ENCODE peak calls at places on chromosomes 11 and 22, in seven cellular contexts. R is SK-N-SH, D is GM12891, V is K562, I is H1, T is HepG2, C is GM12878. J is an unnamed sample.

GRCh38 chr11:42974510-42974909 is 337.3 kb upstream of the API5 start:
- DNase-seq in T (no peak), R (no peak), V (no peak), D (no peak), I (no peak), C (no peak), J (no peak)

GRCh38 chr11:79249341-79249993 is 191.4 kb downstream of the TENM4 start:
- DNase-seq in T (no peak), V (no peak), I (no peak), D (no peak), C (no peak), R (no peak), J (no peak)

GRCh38 chr11:128747728-128748148 is 53.9 kb downstream of the FLI1 start:
- DNase-seq in I (no peak), C (no peak), T (no peak), V (no peak), R (no peak), D (no peak), J (no peak)

GRCh38 chr11:7977251-7977917 is 9.8 kb upstream of the EIF3F start:
- DNase-seq in T (no peak), D (no peak), R (no peak), C (no peak), V (no peak), I (no peak), J (no peak)

GRCh38 chr11:118888398-118888797 is 4.7 kb downstream of the CXCR5 start:
- DNase-seq in V (peak), R (no peak), C (no peak), T (no peak), I (no peak), D (no peak), J (no peak)

GRCh38 chr11:60263434-60263833 is 17.0 kb upstream of the MS4A4A start:
- DNase-seq in V (no peak), D (no peak), I (no peak), C (no peak), R (no peak), T (no peak), J (no peak)

GRCh38 chr11:10303558-10304363 is 1.1 kb upstream of the ADM start:
- DNase-seq in C (no peak), T (peak), D (no peak), R (peak), I (peak), V (peak), J (no peak)

GRCh38 chr22:41302016-41302767 is 867 bp downstream of the ZC3H7B start:
- DNase-seq in T (no peak), R (peak), C (no peak), V (no peak), I (peak), D (no peak), J (no peak)

GRCh38 chr11:119778391-119779194 is 49.6 kb upstream of the NECTIN1 start:
- DNase-seq in D (no peak), I (no peak), T (no peak), C (no peak), V (no peak), R (no peak), J (no peak)

GRCh38 chr11:128517457-128518230 is 69.7 kb downstream of the ETS1 start:
- DNase-seq in T (no peak), R (no peak), C (no peak), V (no peak), D (no peak), I (no peak), J (no peak)

GRCh38 chr11:125376117-125376516 is 119.9 kb downstream of the FEZ1 start:
- DNase-seq in R (no peak), T (no peak), D (no peak), C (no peak), I (no peak), V (peak), J (no peak)

GRCh38 chr22:50270302-50271010 is at the start of gene MAPK11:
- DNase-seq in T (peak), C (no peak), R (peak), I (peak), V (peak), D (peak), J (peak)

GRCh38 chr11:12787847-12788246 is 113.6 kb downstream of the TEAD1 start:
- DNase-seq in C (no peak), I (no peak), T (no peak), V (no peak), R (no peak), D (no peak), J (no peak)

GRCh38 chr11:67484847-67485311 is 2.1 kb downstream of the AIP start:
- DNase-seq in C (peak), T (no peak), I (no peak), V (no peak), R (no peak), D (no peak), J (no peak)

GRCh38 chr11:17742019-17742418 is 7.4 kb downstream of the KCNC1 start:
- DNase-seq in D (no peak), R (no peak), C (no peak), T (no peak), I (no peak), V (no peak), J (no peak)

GRCh38 chr11:17991799-17992433 is 20.9 kb downstream of the SERGEF start:
- DNase-seq in C (no peak), I (no peak), D (peak), R (peak), V (peak), T (peak), J (peak)

GRCh38 chr11:28526406-28526751 is 418.2 kb downstream of the METTL15 start:
- DNase-seq in I (no peak), D (no peak), T (no peak), V (no peak), R (no peak), C (no peak), J (no peak)

GRCh38 chr22:31244044-31244942 is 32.2 kb downstream of the LIMK2 start:
- DNase-seq in R (peak), C (no peak), I (no peak), V (peak), T (peak), D (no peak), J (no peak)

GRCh38 chr11:65421204-65422103 is 1.1 kb upstream of the NEAT1 start:
- DNase-seq in T (peak), I (peak), V (peak), C (no peak), R (peak), D (no peak), J (no peak)

GRCh38 chr11:121524233-121524631 is 71.5 kb upstream of the SORL1-AS1 start:
- DNase-seq in D (no peak), T (no peak), V (no peak), C (no peak), I (no peak), R (peak), J (no peak)

GRCh38 chr11:70097783-70098182 is 19.7 kb downstream of the ANO1 start:
- DNase-seq in I (no peak), R (no peak), D (no peak), C (no peak), V (no peak), T (no peak), J (no peak)

GRCh38 chr11:67468509-67468834 is 579 bp downstream of the TMEM134 start:
- DNase-seq in C (no peak), D (no peak), V (no peak), R (no peak), I (no peak), T (no peak), J (no peak)

GRCh38 chr11:93054881-93055280 is 85.4 kb downstream of the MTNR1B start:
- DNase-seq in I (no peak), R (no peak), D (no peak), T (peak), V (peak), C (no peak), J (no peak)

GRCh38 chr22:49494555-49494954 is 333.1 kb downstream of the BRD1 start:
- DNase-seq in T (no peak), V (no peak), R (no peak), I (no peak), C (no peak), D (no peak), J (no peak)

GRCh38 chr11:86802601-86803051 is 2.3 kb downstream of the PRSS23 start:
- DNase-seq in D (no peak), R (peak), T (peak), V (peak), I (no peak), C (no peak), J (no peak)

GRCh38 chr11:122123258-122123929 is 7.4 kb upstream of the BLID start:
- DNase-seq in C (no peak), R (no peak), I (no peak), V (no peak), T (no peak), D (no peak), J (no peak)

GRCh38 chr11:59867946-59868345 is 1.7 kb upstream of the TCN1 start:
- DNase-seq in R (no peak), I (no peak), V (no peak), C (no peak), T (no peak), D (no peak), J (no peak)

GRCh38 chr11:45655347-45655756 is 10.1 kb downstream of the CHST1 start:
- DNase-seq in D (peak), R (peak), T (peak), I (peak), V (peak), C (no peak), J (peak)

GRCh38 chr22:46612904-46613605 is 7.1 kb upstream of the GRAMD4 start:
- DNase-seq in C (no peak), R (peak), D (no peak), T (peak), V (no peak), I (no peak), J (no peak)

GRCh38 chr11:96098511-96099241 is 174.8 kb upstream of the MTMR2 start:
- DNase-seq in I (no peak), R (no peak), C (no peak), V (no peak), D (no peak), T (peak), J (no peak)

GRCh38 chr22:37174964-37175363 is 13.1 kb downstream of the C1QTNF6 start:
- DNase-seq in R (peak), T (no peak), D (no peak), V (no peak), C (no peak), I (no peak), J (no peak)

GRCh38 chr11:43802509-43802908 is 78.1 kb upstream of the ALKBH3 start:
- DNase-seq in R (peak), I (no peak), C (no peak), V (peak), T (peak), D (no peak), J (no peak)

GRCh38 chr22:45483319-45483718 is 19.4 kb upstream of the FBLN1 start:
- DNase-seq in T (no peak), I (no peak), C (no peak), R (no peak), V (no peak), D (no peak), J (no peak)

GRCh38 chr11:125445731-125446130 is 50.3 kb downstream of the FEZ1 start:
- DNase-seq in R (no peak), I (no peak), C (no peak), T (no peak), D (no peak), V (no peak), J (no peak)

GRCh38 chr11:125074511-125075241 is 11.6 kb downstream of the SLC37A2 start:
- DNase-seq in R (peak), D (no peak), T (no peak), V (peak), I (no peak), C (no peak), J (no peak)

GRCh38 chr11:113876074-113876797 is 864 bp upstream of the USP28 start:
- DNase-seq in V (peak), T (no peak), I (no peak), R (no peak), D (no peak), C (no peak), J (no peak)

GRCh38 chr11:66476841-66477251 is 3.4 kb upstream of the DPP3 start:
- DNase-seq in R (peak), V (no peak), D (no peak), C (no peak), I (peak), T (no peak), J (no peak)

GRCh38 chr11:293293-293851 is 4.4 kb downstream of the PGGHG start:
- DNase-seq in R (no peak), I (no peak), C (no peak), V (no peak), D (no peak), T (no peak), J (no peak)

GRCh38 chr11:61270354-61271070 is 24.6 kb downstream of the VWCE start:
- DNase-seq in C (no peak), V (no peak), D (peak), I (no peak), T (no peak), R (no peak), J (no peak)

GRCh38 chr22:39363751-39364484 is 14.1 kb downstream of the SYNGR1 start:
- DNase-seq in I (no peak), V (peak), C (no peak), R (peak), D (no peak), T (no peak), J (no peak)
- TF ChIP-seq TAF1 in I (no peak), V (no peak), C (no peak), R (no peak), D (no peak), T (no peak), J (no peak)

GRCh38 chr11:31882951-31883392 is 71.8 kb upstream of the PAX6 start:
- DNase-seq in C (no peak), T (no peak), D (no peak), I (no peak), V (no peak), R (no peak), J (no peak)
- TF ChIP-seq TAF1 in C (no peak), T (no peak), D (no peak), I (no peak), V (no peak), R (no peak), J (no peak)

DNA sequence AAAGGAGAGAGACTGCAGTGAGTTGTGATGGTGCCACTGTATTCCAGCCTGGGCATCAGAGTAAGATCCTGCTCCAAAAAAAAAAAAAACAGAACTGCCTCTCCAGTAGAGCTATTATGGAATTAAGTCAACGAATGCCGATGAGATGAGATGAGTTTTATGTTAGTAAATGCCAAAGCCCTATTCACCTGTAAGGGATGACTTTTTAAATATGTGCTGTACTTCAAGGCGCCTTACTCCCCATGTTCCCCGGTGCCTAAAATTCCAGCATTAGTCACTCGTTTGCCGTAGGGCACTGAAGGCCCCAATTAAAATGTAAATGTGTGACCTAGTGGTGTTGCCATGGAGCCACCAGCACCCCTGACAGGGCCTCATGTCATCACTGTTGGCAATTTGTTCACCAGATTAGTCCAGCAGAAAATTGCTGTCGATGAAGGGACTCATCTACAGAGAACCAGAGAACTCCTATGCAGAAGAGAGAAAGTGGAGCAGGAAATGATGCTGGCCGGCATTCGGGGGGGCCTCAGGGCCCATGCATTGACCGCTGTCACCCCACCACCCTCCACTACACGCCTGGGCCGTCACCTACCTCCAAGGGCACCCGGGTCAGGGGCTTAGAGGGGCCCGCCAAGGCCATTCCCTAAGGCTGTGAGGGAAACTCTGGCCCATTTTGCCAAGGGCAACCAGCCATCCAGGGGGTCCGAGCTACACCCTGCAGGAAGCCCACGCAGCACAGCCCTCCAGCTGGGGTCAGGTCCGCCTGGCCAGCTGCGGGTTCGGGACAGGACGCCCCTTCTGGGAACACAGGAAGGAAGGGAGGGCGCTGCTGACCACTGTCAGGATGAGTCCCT is 17.8 kb downstream of the LIF start:
- DNase-seq in T (no peak), R (no peak), D (no peak), C (no peak), V (no peak), I (no peak), J (no peak)
- TF ChIP-seq TAF1 in T (no peak), R (no peak), D (no peak), C (no peak), V (no peak), I (no peak), J (no peak)

GRCh38 chr11:130846606-130847005 is 69.7 kb downstream of the SNX19 start:
- DNase-seq in C (no peak), I (no peak), D (no peak), V (no peak), T (peak), R (no peak), J (no peak)

GRCh38 chr11:130850185-130850944 is 65.9 kb downstream of the SNX19 start:
- DNase-seq in D (no peak), T (no peak), V (no peak), C (no peak), I (no peak), R (no peak), J (no peak)

GRCh38 chr11:130848361-130849214 is 67.7 kb downstream of the SNX19 start:
- DNase-seq in D (no peak), V (no peak), R (no peak), C (no peak), T (no peak), I (no peak), J (no peak)

GRCh38 chr11:130849215-130849568 is 67.1 kb downstream of the SNX19 start:
- DNase-seq in I (no peak), R (no peak), T (no peak), C (no peak), D (no peak), V (no peak), J (no peak)

GRCh38 chr11:130847517-130847916 is 68.8 kb downstream of the SNX19 start:
- DNase-seq in D (no peak), C (no peak), T (peak), V (no peak), R (no peak), I (no peak), J (no peak)
- TF ChIP-seq TAF1 in D (no peak), C (no peak), T (no peak), V (no peak), R (no peak), I (no peak), J (no peak)

GRCh38 chr11:130531061-130531460 is 82.6 kb downstream of the ADAMTS15 start:
- DNase-seq in R (no peak), D (no peak), T (no peak), V (no peak), I (no peak), C (no peak), J (no peak)

GRCh38 chr11:130534525-130534924 is 86.1 kb downstream of the ADAMTS15 start:
- DNase-seq in R (no peak), V (no peak), C (no peak), D (no peak), T (no peak), I (no peak), J (no peak)

GRCh38 chr11:130533871-130534270 is 85.4 kb downstream of the ADAMTS15 start:
- DNase-seq in T (no peak), D (no peak), C (no peak), V (no peak), I (no peak), R (no peak), J (no peak)

GRCh38 chr11:130535530-130535929 is 87.1 kb downstream of the ADAMTS15 start:
- DNase-seq in D (no peak), R (no peak), I (no peak), V (no peak), T (no peak), C (no peak), J (no peak)

DNA sequence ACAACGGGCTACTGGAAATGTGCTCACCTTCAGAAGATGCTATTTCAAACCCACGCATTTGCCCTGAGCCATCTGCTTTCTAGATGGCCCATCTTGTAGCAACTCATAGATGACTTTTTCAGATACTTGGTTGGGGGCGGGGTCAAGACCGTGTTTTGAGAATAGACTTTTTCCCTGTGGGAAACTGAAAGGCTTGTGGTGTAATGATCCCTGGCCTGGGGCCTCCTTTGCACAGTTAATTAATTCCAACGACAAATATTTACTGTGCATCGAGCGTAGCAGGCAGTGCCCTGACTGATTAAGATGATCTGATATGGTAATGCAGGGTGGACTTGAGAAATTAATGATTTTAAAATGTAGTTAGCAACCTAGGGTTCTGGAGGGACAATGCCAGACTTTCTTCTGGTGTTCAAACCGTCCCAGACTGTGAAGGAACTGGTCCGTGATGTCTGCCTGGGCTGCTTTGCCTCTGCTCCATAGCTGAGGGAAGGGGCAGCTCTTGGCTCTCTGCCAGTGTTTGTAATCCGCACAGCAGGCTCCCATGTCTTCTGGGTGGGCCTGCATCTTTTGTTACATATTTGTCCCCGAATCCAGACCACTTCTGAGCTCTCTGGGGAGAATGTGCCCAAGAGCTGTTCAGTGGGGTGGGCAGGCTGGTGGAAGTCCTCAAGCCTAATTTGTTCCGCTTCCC is 84.8 kb downstream of the ADAMTS15 start:
- DNase-seq in V (no peak), D (no peak), R (peak), I (no peak), T (no peak), C (no peak), J (no peak)
- TF ChIP-seq TAF1 in V (no peak), D (no peak), R (no peak), I (no peak), T (no peak), C (no peak), J (no peak)

DNA sequence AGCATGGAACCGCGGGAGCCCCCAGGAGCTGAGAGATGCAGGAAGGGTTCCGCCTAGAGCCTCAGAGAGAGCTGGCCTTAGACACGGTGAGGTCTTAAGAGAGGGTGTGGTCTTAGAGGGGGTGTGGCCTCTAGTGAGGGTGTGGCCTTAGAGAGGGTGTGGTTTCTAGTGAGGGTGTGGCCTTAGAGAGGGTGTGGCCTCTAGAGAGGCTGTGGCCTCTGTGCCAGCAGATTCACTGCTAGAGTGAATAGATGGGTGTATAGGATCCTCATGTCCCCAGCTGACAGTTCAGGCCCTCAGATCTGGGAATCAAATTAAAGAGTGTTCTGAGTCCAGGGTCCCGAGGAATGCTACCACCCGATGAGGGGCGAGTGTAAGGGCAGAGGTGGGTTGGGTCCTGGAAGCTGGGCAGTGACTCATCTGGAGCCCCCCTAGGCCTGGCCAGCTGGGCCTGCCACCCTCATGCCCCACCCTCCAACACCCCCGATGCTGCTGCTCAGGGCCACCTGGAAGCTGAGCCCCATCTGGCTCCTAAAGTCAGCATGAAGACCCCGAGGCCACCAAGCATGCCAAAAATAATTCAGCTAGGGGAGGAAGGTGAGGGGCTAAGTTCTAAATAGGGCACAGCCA is 49.5 kb downstream of the IGF2 start:
- DNase-seq in R (peak), V (peak), D (peak), T (peak), I (peak), C (no peak), J (no peak)
- TF ChIP-seq TAF1 in R (no peak), V (no peak), D (no peak), T (no peak), I (no peak), C (no peak), J (no peak)